ENCODE peak calls at places on chromosomes 4 and X, in six cellular contexts. H, K, I, Y, V and R are unnamed samples.

GRCh38 chrX:7076245-7076661 is 71.3 kb upstream of the STS start:
- DNase-seq in K (no peak), Y (no peak), H (no peak), V (no peak), I (no peak), R (no peak)

GRCh38 chrX:54447461-54447860 is 7.3 kb downstream of the TSR2 start:
- DNase-seq in K (peak), H (no peak), I (no peak), V (no peak), Y (no peak), R (peak)

GRCh38 chrX:115494133-115494532 is 66.8 kb upstream of the PLS3 start:
- DNase-seq in K (no peak), V (no peak), I (no peak), Y (no peak), H (no peak), R (no peak)

GRCh38 chr4:138438608-138439007 is 196.5 kb upstream of the SLC7A11 start:
- DNase-seq in I (no peak), Y (no peak), V (no peak), H (no peak), K (no peak), R (no peak)

GRCh38 chr4:17762705-17763104 is 18.7 kb downstream of the FAM184B start:
- DNase-seq in H (peak), Y (no peak), V (no peak), K (no peak), I (no peak), R (no peak)

GRCh38 chrX:39008554-39008953 is 207.3 kb downstream of the MID1IP1 start:
- DNase-seq in I (no peak), H (no peak), K (no peak), V (no peak), Y (no peak), R (no peak)

GRCh38 chr4:10893417-10893816 is 208.8 kb upstream of the CLNK start:
- DNase-seq in V (no peak), I (no peak), Y (no peak), K (no peak), H (peak), R (no peak)

GRCh38 chr4:102335616-102336015 is 9.7 kb downstream of the SLC39A8 start:
- DNase-seq in K (no peak), I (no peak), V (no peak), Y (no peak), H (no peak), R (no peak)

GRCh38 chr4:89283226-89283974 is 24.2 kb downstream of the GPRIN3 start:
- DNase-seq in K (no peak), H (no peak), Y (peak), I (no peak), V (peak), R (no peak)

GRCh38 chr4:187178084-187178483 is 454.4 kb upstream of the FAT1 start:
- DNase-seq in K (no peak), Y (no peak), H (no peak), I (no peak), V (no peak), R (no peak)

GRCh38 chrX:125680366-125680765 is 360.7 kb downstream of the TEX13C start:
- DNase-seq in Y (no peak), K (no peak), H (no peak), V (no peak), I (no peak), R (no peak)

GRCh38 chr4:152283806-152284470 is 252.0 kb downstream of the FBXW7 start:
- DNase-seq in I (no peak), Y (no peak), H (no peak), V (no peak), K (no peak), R (no peak)

GRCh38 chrX:53266175-53266574 is 15.2 kb downstream of the IQSEC2 start:
- DNase-seq in H (no peak), Y (peak), V (no peak), I (no peak), K (no peak), R (peak)

GRCh38 chr4:99463566-99463965 is 28.4 kb upstream of the ADH7 start:
- DNase-seq in H (no peak), V (no peak), I (no peak), K (no peak), Y (no peak), R (no peak)

GRCh38 chr4:175450446-175450845 is 361.6 kb downstream of the GPM6A start:
- DNase-seq in H (no peak), V (no peak), Y (no peak), I (no peak), K (no peak), R (no peak)

GRCh38 chr4:182717788-182718583 is 199.2 kb downstream of the DCTD start:
- DNase-seq in V (no peak), I (no peak), K (no peak), Y (no peak), H (peak), R (no peak)

GRCh38 chr4:101355767-101356702 is 8.7 kb upstream of the PPP3CA start:
- DNase-seq in K (no peak), Y (no peak), I (no peak), H (no peak), V (no peak), R (peak)